ENCODE peak calls at places on chromosomes 12 and 14, in four cellular contexts. N is IMR-90, F is mammary epithelial cell, M is psoas muscle. C is an unnamed sample.

GRCh38 chr14:41986726-41987125 is 380.1 kb downstream of the LRFN5 start:
- DNase-seq in M (no peak), N (peak), F (peak), C (no peak)

GRCh38 chr12:70721958-70722357 is 84.7 kb upstream of the PTPRB start:
- DNase-seq in F (no peak), N (no peak), M (no peak), C (no peak)

GRCh38 chr14:30869525-30870150 is 4.7 kb upstream of the COCH start:
- DNase-seq in F (no peak), M (no peak), N (no peak), C (no peak)

GRCh38 chr14:77238356-77238755 is 32.6 kb downstream of the NGB start:
- DNase-seq in F (no peak), M (no peak), N (no peak), C (no peak)

GRCh38 chr14:67232066-67232465 is 9.2 kb upstream of the PALS1 start:
- DNase-seq in F (no peak), M (no peak), N (no peak), C (no peak)

GRCh38 chr14:103749452-103749851 is 33.8 kb downstream of the ZFYVE21 start:
- DNase-seq in N (no peak), M (no peak), F (no peak), C (no peak)

GRCh38 chr12:6363330-6364036 is 11.9 kb downstream of the SCNN1A start:
- DNase-seq in F (peak), M (peak), N (peak), C (no peak)

GRCh38 chr12:88235183-88235833 is 93.2 kb downstream of the TMTC3 start:
- DNase-seq in F (no peak), N (no peak), M (no peak), C (no peak)

GRCh38 chr14:104767634-104767918 is 14.6 kb downstream of the SIVA1 start:
- DNase-seq in F (no peak), M (no peak), N (no peak), C (no peak)

GRCh38 chr14:104765517-104765916 is 12.6 kb downstream of the SIVA1 start:
- DNase-seq in F (no peak), M (no peak), N (no peak), C (no peak)

GRCh38 chr14:104768437-104769323 is 15.7 kb downstream of the SIVA1 start:
- DNase-seq in M (peak), N (peak), F (peak), C (peak)

GRCh38 chr14:104766863-104767633 is 14.1 kb downstream of the SIVA1 start:
- DNase-seq in F (no peak), M (no peak), N (no peak), C (no peak)

DNA sequence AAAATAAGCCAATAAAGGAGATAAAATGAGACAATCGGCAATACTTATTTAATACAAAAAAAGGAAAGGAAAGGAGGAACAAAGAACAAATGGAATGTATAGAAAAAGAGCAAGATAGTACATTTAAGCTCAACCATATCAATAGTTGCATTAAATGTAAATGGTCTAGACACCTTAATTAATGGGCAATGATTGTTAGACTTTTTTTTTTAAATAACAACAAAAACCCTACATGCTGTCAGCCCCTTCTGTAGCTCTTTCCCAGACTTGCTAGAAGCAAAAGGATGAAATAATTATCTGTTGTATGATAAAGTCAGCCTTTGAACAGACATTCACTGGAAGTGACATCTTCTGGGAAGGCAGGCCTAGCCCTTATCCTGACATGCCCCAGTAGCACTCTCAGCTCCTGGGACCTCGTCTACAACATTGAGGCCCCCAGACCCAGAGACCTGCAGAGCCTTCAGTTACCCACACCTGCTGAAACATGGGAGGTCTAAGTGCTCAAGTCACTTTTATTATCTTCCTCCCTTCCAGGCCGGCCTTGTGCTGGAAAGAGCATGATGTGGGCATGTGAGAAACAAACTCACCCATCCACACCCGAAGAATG is 13.4 kb downstream of the SIVA1 start:
- DNase-seq in F (no peak), M (no peak), N (no peak), C (no peak)
- H3K27ac ChIP-seq in F (no peak), M (no peak), N (no peak), C (no peak)

GRCh38 chr12:110670161-110670701 is 18.7 kb downstream of the HVCN1 start:
- DNase-seq in M (no peak), N (no peak), F (no peak), C (no peak)

GRCh38 chr12:110668480-110669192 is 20.3 kb downstream of the HVCN1 start:
- DNase-seq in N (no peak), F (no peak), M (no peak), C (no peak)

GRCh38 chr12:110666892-110667291 is 22.0 kb downstream of the HVCN1 start:
- DNase-seq in F (no peak), N (no peak), M (no peak), C (no peak)

GRCh38 chr12:110667671-110668070 is 21.2 kb downstream of the HVCN1 start:
- DNase-seq in N (no peak), F (no peak), M (no peak), C (no peak)

DNA sequence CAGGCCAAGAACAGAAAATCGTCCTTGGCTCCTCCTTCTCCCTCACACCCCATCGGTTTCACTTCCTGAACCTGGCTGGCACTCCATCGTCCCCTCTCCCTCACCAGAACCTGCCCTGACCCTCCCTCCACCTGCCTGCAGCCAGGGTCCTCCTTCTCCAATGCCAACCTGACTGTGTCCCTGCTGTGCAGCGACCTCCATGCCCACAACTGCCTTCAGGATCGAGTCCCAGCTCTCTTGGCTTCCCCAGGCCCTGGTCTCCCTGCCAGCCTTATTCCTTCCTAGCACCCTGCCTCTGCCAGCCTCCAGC is 19.8 kb downstream of the HVCN1 start:
- DNase-seq in M (no peak), F (no peak), N (no peak), C (no peak)
- H3K4me3 ChIP-seq in M (no peak), F (no peak), N (no peak), C (no peak)

DNA sequence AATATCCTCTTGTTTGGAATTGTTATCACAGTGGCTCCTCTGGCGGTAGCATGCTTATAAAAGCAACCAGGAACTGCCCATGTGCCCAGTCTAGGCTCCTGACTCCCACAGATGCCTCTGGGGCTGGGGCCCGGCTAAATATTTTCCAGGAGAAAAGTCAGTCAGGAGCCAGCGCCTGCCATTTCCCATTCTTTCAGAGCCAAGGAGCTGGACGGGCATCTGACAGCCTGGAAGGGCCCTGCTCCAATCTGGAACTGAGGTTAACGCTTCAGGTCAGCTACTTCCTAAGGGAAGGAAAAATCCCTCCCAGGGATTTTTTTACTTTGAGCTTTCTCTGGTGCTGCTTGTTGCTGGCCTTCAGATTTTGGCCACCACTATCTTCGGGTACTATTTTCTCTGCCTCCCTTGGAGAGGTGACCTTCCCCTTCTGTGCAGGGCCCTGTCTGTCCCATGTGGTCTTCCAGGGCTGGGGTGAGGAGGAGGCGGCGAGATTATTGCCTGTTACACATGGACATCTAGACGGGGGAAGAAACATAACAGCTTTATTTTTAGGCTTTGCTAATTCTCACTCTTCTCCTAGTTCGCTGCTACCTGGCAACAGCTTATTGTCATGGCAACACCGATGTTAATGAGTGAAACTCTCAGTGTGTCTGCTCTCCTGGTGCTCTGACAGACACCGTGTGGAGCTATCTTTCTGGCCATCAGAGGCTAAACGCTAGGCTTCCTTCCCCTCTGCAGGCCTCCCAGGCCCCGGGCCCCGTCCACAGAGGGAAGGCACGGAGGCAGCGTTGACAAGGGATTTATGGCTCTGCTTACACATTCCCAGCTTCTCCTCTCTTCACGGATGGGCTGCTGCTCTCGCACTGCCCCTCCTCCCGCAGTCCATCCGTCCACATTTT is 160.4 kb downstream of the CACNA1C start:
- DNase-seq in F (no peak), N (no peak), M (no peak), C (peak)
- H3K27ac ChIP-seq in F (no peak), N (no peak), M (no peak), C (peak)

GRCh38 chr14:60508363-60508706 is 611 bp upstream of the SIX6 start:
- DNase-seq in M (no peak), F (no peak), N (no peak), C (no peak)
- H3K4me3 ChIP-seq in M (peak), F (no peak), N (no peak), C (peak)

GRCh38 chr12:131002271-131002670 is 48.6 kb downstream of the ADGRD1 start:
- DNase-seq in N (no peak), F (no peak), M (no peak), C (no peak)
- H3K27ac ChIP-seq in N (no peak), F (no peak), M (peak), C (no peak)

GRCh38 chr12:21526053-21526452 is at the start of gene SPX:
- DNase-seq in N (peak), F (peak), M (no peak), C (no peak)
- H3K4me3 ChIP-seq in N (no peak), F (no peak), M (peak), C (peak)

GRCh38 chr12:115030017-115030416 is 346.0 kb upstream of the TBX3 start:
- DNase-seq in N (no peak), M (no peak), F (no peak), C (no peak)
- H3K27ac ChIP-seq in N (no peak), M (no peak), F (no peak), C (no peak)

DNA sequence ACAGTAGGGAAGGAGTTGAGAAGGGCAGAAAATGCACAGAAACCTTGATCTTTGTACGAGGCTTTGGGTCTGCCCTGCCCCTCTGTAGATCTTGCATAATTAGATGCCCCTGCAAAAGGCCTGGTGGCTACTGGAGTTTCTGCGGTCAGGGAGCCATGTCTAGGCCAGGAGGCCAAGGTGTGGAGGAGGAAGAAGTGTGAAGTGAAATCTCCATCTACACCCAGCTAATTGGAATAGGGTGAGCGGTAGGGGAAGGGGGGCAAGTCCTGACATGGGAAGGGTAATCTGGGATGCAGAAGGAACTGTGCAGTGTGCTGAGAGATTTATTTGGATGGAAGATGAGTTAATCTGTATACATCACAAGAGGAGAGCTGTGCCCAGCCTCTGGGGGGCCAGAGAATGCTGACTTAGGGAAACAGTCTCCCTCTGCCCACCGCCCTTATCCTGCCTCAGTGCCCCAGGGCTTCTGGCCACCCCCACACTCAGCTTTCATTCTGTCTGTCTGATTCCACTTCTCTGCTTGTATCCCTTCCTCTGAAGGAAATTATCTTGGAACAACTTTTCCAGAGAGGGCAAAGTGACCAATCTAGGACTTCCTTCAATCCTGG is 5.4 kb downstream of the CYP27B1 start:
- DNase-seq in M (no peak), N (no peak), F (no peak), C (no peak)
- H3K4me3 ChIP-seq in M (no peak), N (no peak), F (no peak), C (no peak)

DNA sequence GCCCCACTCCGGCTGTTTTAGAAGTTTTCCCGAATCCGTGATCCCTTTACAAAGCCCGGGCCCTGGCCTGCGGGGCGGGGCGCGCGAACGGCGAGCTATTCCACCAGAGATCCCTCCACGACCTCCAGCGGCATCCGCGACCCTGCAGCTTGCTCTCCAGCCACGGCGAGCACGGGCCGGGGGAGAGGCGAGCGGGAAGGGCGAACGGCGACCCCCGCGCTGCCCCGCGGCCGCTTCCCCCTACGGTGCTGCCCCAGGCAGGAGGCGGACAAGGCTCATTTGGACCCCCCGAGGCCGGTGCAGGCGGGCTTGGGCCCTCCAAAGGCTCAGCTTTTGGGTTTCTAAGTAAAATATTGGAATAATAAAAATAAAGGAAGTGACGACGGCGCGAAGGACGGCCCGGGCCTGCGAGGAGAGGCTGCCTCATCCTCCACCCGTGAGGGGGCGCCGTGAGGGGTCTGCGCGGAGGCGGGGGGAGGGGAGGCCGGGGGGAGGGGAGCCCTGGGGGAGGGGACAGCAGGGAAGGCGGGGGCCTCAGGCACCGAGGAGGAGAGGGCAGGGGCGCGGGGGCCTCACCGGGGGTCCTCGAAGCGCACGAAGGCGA is 600 bp downstream of the SRSF9 start:
- DNase-seq in N (peak), M (peak), F (no peak), C (no peak)
- H3K27ac ChIP-seq in N (peak), M (peak), F (peak), C (peak)

GRCh38 chr12:43277630-43278267 is 274.3 kb downstream of the ADAMTS20 start:
- DNase-seq in F (no peak), N (peak), M (no peak), C (no peak)
- H3K4me3 ChIP-seq in F (no peak), N (no peak), M (no peak), C (no peak)

C was measured in coronary artery.